ENCODE peak calls at places on chromosomes 12 and 14, in four cellular contexts. S, N, P and B are unnamed samples.

GRCh38 chr12:46371718-46372130 is 849 bp downstream of the SLC38A2 start:
- DNase-seq in S (no peak), N (peak; percentile 48), P (no peak), B (peak; percentile 74)

GRCh38 chr14:81137316-81137715 is 83.4 kb downstream of the GTF2A1 start:
- DNase-seq in S (no peak), N (no peak), P (no peak), B (no peak)

GRCh38 chr12:120092531-120093335 is 23.8 kb downstream of the RAB35 start:
- DNase-seq in S (no peak), N (no peak), P (no peak), B (no peak)

GRCh38 chr14:39219075-39219499 is 14.6 kb upstream of the MIA2 start:
- DNase-seq in S (no peak), N (no peak), P (no peak), B (no peak)

GRCh38 chr12:109952160-109952858 is 43.9 kb downstream of the GIT2 start:
- DNase-seq in S (no peak), N (no peak), P (no peak), B (no peak)

GRCh38 chr12:52537101-52537500 is 15.8 kb downstream of the KRT71 start:
- DNase-seq in S (no peak), N (no peak), P (no peak), B (no peak)

GRCh38 chr12:30106204-30106603 is 322.5 kb upstream of the TMTC1 start:
- DNase-seq in S (no peak), N (no peak), P (no peak), B (no peak)

GRCh38 chr12:121788176-121788818 is 5.2 kb downstream of the RHOF start:
- DNase-seq in S (no peak), N (no peak), P (no peak), B (no peak)

GRCh38 chr14:104119119-104119699 is 19.2 kb upstream of the KIF26A start:
- DNase-seq in S (no peak), N (no peak), P (no peak), B (no peak)

GRCh38 chr12:53551889-53552291 is 44.6 kb upstream of the NPFF start:
- DNase-seq in S (no peak), N (no peak), P (no peak), B (no peak)

GRCh38 chr14:29566194-29566593 is 361.5 kb downstream of the PRKD1 start:
- DNase-seq in S (no peak), N (no peak), P (no peak), B (no peak)

GRCh38 chr14:80316426-80316825 is 105.1 kb upstream of the DIO2 start:
- DNase-seq in S (no peak), N (no peak), P (no peak), B (no peak)

GRCh38 chr12:116726749-116727148 is 11.1 kb downstream of the SPRING1 start:
- DNase-seq in S (no peak), N (no peak), P (no peak), B (no peak)

GRCh38 chr12:130661059-130661458 is 55.0 kb downstream of the RIMBP2 start:
- DNase-seq in S (no peak), N (no peak), P (no peak), B (no peak)

GRCh38 chr14:34997762-34998161 is 15.0 kb downstream of the SRP54 start:
- DNase-seq in S (no peak), N (no peak), P (no peak), B (no peak)

GRCh38 chr12:10721654-10722501 is 1.2 kb downstream of the YBX3 start:
- DNase-seq in S (peak; percentile 94), N (peak; percentile 21), P (peak; percentile 45), B (peak; percentile 29)

GRCh38 chr12:10339441-10339840 is 31.8 kb downstream of the KLRD1 start:
- DNase-seq in S (no peak), N (no peak), P (no peak), B (no peak)

GRCh38 chr12:38445040-38445439 is 128.5 kb downstream of the ALG10B start:
- DNase-seq in S (no peak), N (no peak), P (no peak), B (no peak)

GRCh38 chr12:69687390-69687789 is 11.7 kb downstream of the BEST3 start:
- DNase-seq in S (no peak), N (no peak), P (no peak), B (no peak)

GRCh38 chr12:32754101-32754500 is 1.6 kb downstream of the YARS2 start:
- DNase-seq in S (no peak), N (no peak), P (no peak), B (no peak)

GRCh38 chr12:61356485-61356884 is 903.7 kb upstream of the USP15 start:
- DNase-seq in S (no peak), N (no peak), P (no peak), B (no peak)

GRCh38 chr12:69337325-69337724 is 10.9 kb upstream of the LYZ start:
- DNase-seq in S (no peak), N (no peak), P (no peak), B (no peak)

GRCh38 chr12:107484219-107484618 is 201.4 kb upstream of the PWP1 start:
- DNase-seq in S (no peak), N (no peak), P (no peak), B (no peak)

GRCh38 chr14:37988472-37988871 is 219.2 kb upstream of the SSTR1 start:
- DNase-seq in S (no peak), N (no peak), P (no peak), B (no peak)

GRCh38 chr14:61511558-61511924 is 183.8 kb upstream of the HIF1A start:
- DNase-seq in S (no peak), N (no peak), P (no peak), B (peak; percentile 80)

GRCh38 chr12:13210022-13210539 is 13.6 kb downstream of the EMP1 start:
- DNase-seq in S (no peak), N (no peak), P (no peak), B (no peak)

GRCh38 chr12:81209001-81209400 is 131.1 kb downstream of the ACSS3 start:
- DNase-seq in S (peak; percentile 20), N (no peak), P (no peak), B (no peak)

GRCh38 chr12:47881041-47881440 is 23.8 kb downstream of the VDR start:
- DNase-seq in S (no peak), N (no peak), P (no peak), B (no peak)

GRCh38 chr12:127663716-127664115 is 603.3 kb upstream of the TMEM132C start:
- DNase-seq in S (no peak), N (no peak), P (no peak), B (no peak)

GRCh38 chr12:12612403-12612802 is 727 bp downstream of the CREBL2 start:
- DNase-seq in S (no peak), N (no peak), P (no peak), B (no peak)

GRCh38 chr14:44634692-44635091 is 127.6 kb upstream of the FSCB start:
- DNase-seq in S (no peak), N (no peak), P (no peak), B (no peak)

GRCh38 chr12:60191676-60192359 is 596.0 kb downstream of the SLC16A7 start:
- DNase-seq in S (no peak), N (no peak), P (no peak), B (no peak)

GRCh38 chr14:105439710-105440553 is 20.3 kb downstream of the MTA1 start:
- DNase-seq in S (no peak), N (no peak), P (no peak), B (no peak)

GRCh38 chr12:125399489-125399888 is 334.3 kb downstream of the AACS start:
- DNase-seq in S (no peak), N (no peak), P (no peak), B (no peak)

GRCh38 chr12:12282761-12283160 is 15.9 kb upstream of the LRP6 start:
- DNase-seq in S (no peak), N (no peak), P (no peak), B (no peak)

GRCh38 chr14:34237098-34237497 is 224.9 kb downstream of the SPTSSA start:
- DNase-seq in S (no peak), N (no peak), P (no peak), B (no peak)

GRCh38 chr14:75280831-75281690 is 2.4 kb downstream of the FOS start:
- DNase-seq in S (no peak), N (no peak), P (peak; percentile 60), B (no peak)
- H3K27ac ChIP-seq in S (peak overlapping the region; percentile 6), N (no peak overlapping the region), P (no peak overlapping the region), B (peak overlapping the region; percentile 99)

DNA sequence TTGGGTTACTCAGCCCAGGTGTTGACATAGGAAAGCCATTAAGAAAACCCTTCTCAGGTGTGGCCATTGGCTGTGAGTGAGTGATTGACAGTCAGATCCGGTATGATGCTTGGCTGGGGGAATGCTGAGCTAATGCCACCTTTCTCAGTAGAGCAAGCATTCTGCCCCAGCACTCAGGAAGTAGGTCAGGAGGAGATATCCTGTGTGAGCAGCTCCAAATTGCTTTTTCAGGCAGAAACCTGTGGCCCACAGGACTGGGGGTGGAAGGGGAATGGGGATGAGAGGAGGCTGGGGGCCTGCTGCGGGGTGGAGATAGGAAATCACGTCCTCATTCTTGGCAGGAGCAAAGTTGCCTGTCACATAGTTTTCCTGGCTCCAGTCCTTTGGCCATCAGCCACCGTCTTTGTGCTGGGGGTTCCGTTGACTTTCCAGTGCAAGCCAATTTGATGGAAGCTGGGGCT is 55.7 kb downstream of the NINJ2 start:
- DNase-seq in S (no peak), N (no peak), P (no peak), B (no peak)
- H3K27ac ChIP-seq in S (no peak overlapping the region), N (no peak overlapping the region), P (no peak overlapping the region), B (no peak overlapping the region)

GRCh38 chr12:65605019-65605418 is 219.3 kb upstream of the HMGA2 start:
- DNase-seq in S (no peak), N (no peak), P (no peak), B (no peak)

GRCh38 chr12:65602191-65602578 is 222.1 kb upstream of the HMGA2 start:
- DNase-seq in S (no peak), N (no peak), P (no peak), B (no peak)

GRCh38 chr12:65602579-65603295 is 221.5 kb upstream of the HMGA2 start:
- DNase-seq in S (peak; percentile 59), N (no peak), P (no peak), B (peak; percentile 41)

GRCh38 chr12:65606008-65606766 is 218.1 kb upstream of the HMGA2 start:
- DNase-seq in S (no peak), N (no peak), P (no peak), B (no peak)

DNA sequence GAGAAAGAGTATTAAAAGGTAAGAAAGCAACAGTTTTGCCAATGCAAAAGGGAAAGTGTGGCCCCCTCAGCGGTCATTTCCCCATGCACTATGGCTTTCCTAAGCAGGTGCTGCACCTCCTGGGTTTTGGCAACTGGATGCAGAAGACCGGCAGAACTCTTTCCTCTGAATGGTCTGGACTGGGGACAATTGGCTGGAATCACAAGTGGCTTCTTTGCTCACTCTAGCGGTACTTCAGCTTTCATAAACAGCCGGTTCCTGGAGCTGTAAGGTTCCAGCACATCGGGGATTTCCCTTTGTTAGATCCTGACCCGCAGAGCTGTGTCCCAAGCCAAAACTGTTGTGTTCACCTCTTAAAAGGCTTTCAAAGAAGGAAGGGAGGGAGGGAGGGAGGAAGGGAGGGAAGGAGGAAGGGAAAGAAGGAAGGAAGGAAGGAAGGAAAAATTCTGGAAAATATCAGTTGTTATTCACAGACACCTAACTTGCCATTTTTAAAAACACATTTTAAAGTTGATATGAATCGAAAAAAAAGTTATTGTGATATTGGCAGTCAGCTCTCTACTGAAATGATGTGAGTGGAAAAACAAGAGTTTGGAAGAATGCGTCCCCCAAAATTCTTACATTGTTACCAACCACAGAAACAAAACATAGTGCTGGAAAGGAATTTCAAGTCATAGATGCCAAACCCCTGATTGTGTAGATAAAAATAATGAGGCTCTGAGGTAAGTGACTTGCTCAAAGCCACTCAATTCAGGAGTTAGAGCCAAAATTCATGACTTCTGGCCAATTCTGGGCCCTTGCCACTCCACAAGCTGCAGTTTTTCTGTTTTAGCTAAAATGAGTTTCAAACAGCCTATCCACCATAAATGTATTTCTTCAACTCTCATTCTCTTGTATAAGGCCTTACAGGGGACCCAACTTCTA is 220.6 kb upstream of the HMGA2 start:
- DNase-seq in S (no peak), N (no peak), P (no peak), B (no peak)
- H3K27ac ChIP-seq in S (peak overlapping the region; percentile 48), N (no peak overlapping the region), P (no peak overlapping the region), B (no peak overlapping the region)

GRCh38 chr14:32495435-32495734 is 166.3 kb downstream of the AKAP6 start:
- DNase-seq in S (no peak), N (no peak), P (no peak), B (no peak)
- H3K27ac ChIP-seq in S (no peak overlapping the region), N (no peak overlapping the region), P (no peak overlapping the region), B (peak overlapping the region; percentile 72)